ENCODE peak calls at places on chromosomes 16 and 17, in six cellular contexts. W is cardiac muscle cell; S is stimulated activated CD4-positive, alpha-beta T cell treated with anti-CD3 and anti-CD28 coated beads, Interleukin-15, amount 100 ng/mL, for 1 hour; U is psoas muscle; Z is thoracic aorta; V is activated naive CD4-positive, alpha-beta T cell. M is an unnamed sample.

GRCh38 chr16:31273187-31273586 is 13.4 kb downstream of the ITGAM start:
- DNase-seq in W (no peak), S (no peak), U (no peak), Z (no peak), V (no peak), M (no peak)

GRCh38 chr16:7148606-7149005 is 184.0 kb upstream of the RBFOX1 start:
- DNase-seq in W (no peak), S (no peak), U (no peak), Z (no peak), V (no peak), M (no peak)

GRCh38 chr17:80036715-80037477 is 454 bp downstream of the CCDC40 start:
- DNase-seq in W (peak), S (peak), U (no peak), Z (no peak), V (no peak), M (peak)

GRCh38 chr17:72465191-72466024 is 344.6 kb downstream of the SOX9 start:
- DNase-seq in W (no peak), S (no peak), U (no peak), Z (no peak), V (no peak), M (peak)

GRCh38 chr16:29007865-29008593 is 23.2 kb downstream of the LAT start:
- DNase-seq in W (no peak), S (peak), U (no peak), Z (no peak), V (peak), M (no peak)

GRCh38 chr17:16880121-16880842 is 91.6 kb downstream of the TNFRSF13B start:
- DNase-seq in W (no peak), S (no peak), U (no peak), Z (no peak), V (no peak), M (no peak)

GRCh38 chr17:11170901-11171300 is 70.1 kb upstream of the SHISA6 start:
- DNase-seq in W (no peak), S (no peak), U (no peak), Z (no peak), V (no peak), M (no peak)

GRCh38 chr17:4950075-4950756 is 703 bp upstream of the ENO3 start:
- DNase-seq in W (peak), S (no peak), U (peak), Z (no peak), V (no peak), M (no peak)

GRCh38 chr17:15930426-15930825 is 14.5 kb upstream of the ADORA2B start:
- DNase-seq in W (no peak), S (no peak), U (no peak), Z (no peak), V (no peak), M (no peak)